ENCODE peak calls at places on chromosomes 5 and 9, in four cellular contexts. One of them, this sample, is unnamed.
A peak's percentile ranks its signal among the peaks of the same experiment; 100 is the strongest.

GRCh38 chr5:77874691-77875090 is 98.6 kb upstream of the TBCA start:
- DNase-seq in IMR-90: no peak
- DNase-seq in Panc1: no peak
- DNase-seq in astrocyte of the spinal cord: no peak
- DNase-seq in this sample: no peak

GRCh38 chr9:18596920-18597319 is 123.0 kb downstream of the ADAMTSL1 start:
- DNase-seq in IMR-90: peak; percentile 77
- DNase-seq in Panc1: no peak
- DNase-seq in astrocyte of the spinal cord: no peak
- DNase-seq in this sample: peak; percentile 81

GRCh38 chr5:160923927-160924705 is 72.1 kb upstream of the ATP10B start:
- DNase-seq in IMR-90: no peak
- DNase-seq in Panc1: no peak
- DNase-seq in astrocyte of the spinal cord: no peak
- DNase-seq in this sample: no peak

GRCh38 chr5:149348463-149348862 is 3.2 kb downstream of the GRPEL2 start:
- DNase-seq in IMR-90: no peak
- DNase-seq in Panc1: no peak
- DNase-seq in astrocyte of the spinal cord: no peak
- DNase-seq in this sample: no peak

GRCh38 chr9:121503443-121503842 is 3.8 kb upstream of the GGTA1 start:
- DNase-seq in IMR-90: no peak
- DNase-seq in Panc1: no peak
- DNase-seq in astrocyte of the spinal cord: no peak
- DNase-seq in this sample: peak; percentile 30

GRCh38 chr9:83208065-83208850 is 145.3 kb upstream of the RASEF start:
- DNase-seq in IMR-90: no peak
- DNase-seq in Panc1: no peak
- DNase-seq in astrocyte of the spinal cord: no peak
- DNase-seq in this sample: peak; percentile 22

GRCh38 chr9:93807166-93808013 is 147.8 kb downstream of the BARX1 start:
- DNase-seq in IMR-90: no peak
- DNase-seq in Panc1: no peak
- DNase-seq in astrocyte of the spinal cord: no peak
- DNase-seq in this sample: no peak

GRCh38 chr9:98108540-98109031 is 10.4 kb downstream of the TRIM14 start:
- DNase-seq in IMR-90: no peak
- DNase-seq in Panc1: no peak
- DNase-seq in astrocyte of the spinal cord: no peak
- DNase-seq in this sample: no peak

GRCh38 chr9:592225-592624 is 249.3 kb upstream of the DMRT1 start:
- DNase-seq in IMR-90: no peak
- DNase-seq in Panc1: no peak
- DNase-seq in astrocyte of the spinal cord: no peak
- DNase-seq in this sample: no peak

GRCh38 chr9:100286257-100286656 is 66.5 kb downstream of the TEX10 start:
- DNase-seq in IMR-90: peak; percentile 49
- DNase-seq in Panc1: no peak
- DNase-seq in astrocyte of the spinal cord: no peak
- DNase-seq in this sample: no peak

GRCh38 chr9:127445851-127446719 is 5.1 kb downstream of the RPL12 start:
- DNase-seq in IMR-90: no peak
- DNase-seq in Panc1: no peak
- DNase-seq in astrocyte of the spinal cord: peak; percentile 8
- DNase-seq in this sample: peak; percentile 8

GRCh38 chr9:107932036-107932435 is 442.5 kb upstream of the KLF4 start:
- DNase-seq in IMR-90: peak; percentile 72
- DNase-seq in Panc1: no peak
- DNase-seq in astrocyte of the spinal cord: peak; percentile 75
- DNase-seq in this sample: peak; percentile 39

GRCh38 chr5:103446813-103447212 is 115.8 kb downstream of the NUDT12 start:
- DNase-seq in IMR-90: peak; percentile 61
- DNase-seq in Panc1: no peak
- DNase-seq in astrocyte of the spinal cord: no peak
- DNase-seq in this sample: no peak

GRCh38 chr9:120974181-120974580 is 47.6 kb upstream of the TRAF1 start:
- DNase-seq in IMR-90: no peak
- DNase-seq in Panc1: no peak
- DNase-seq in astrocyte of the spinal cord: no peak
- DNase-seq in this sample: no peak

GRCh38 chr9:72443855-72444254 is 77.6 kb upstream of the TMC1 start:
- DNase-seq in IMR-90: no peak
- DNase-seq in Panc1: no peak
- DNase-seq in astrocyte of the spinal cord: no peak
- DNase-seq in this sample: no peak

GRCh38 chr5:38551020-38552017 is 5.1 kb downstream of the LIFR start:
- DNase-seq in IMR-90: peak; percentile 73
- DNase-seq in Panc1: no peak
- DNase-seq in astrocyte of the spinal cord: peak; percentile 51
- DNase-seq in this sample: peak; percentile 76

GRCh38 chr9:136587944-136588662 is 42.3 kb upstream of the NOTCH1 start:
- DNase-seq in IMR-90: no peak
- DNase-seq in Panc1: no peak
- DNase-seq in astrocyte of the spinal cord: peak; percentile 27
- DNase-seq in this sample: no peak

GRCh38 chr9:72894342-72894741 is 58.5 kb downstream of the ALDH1A1 start:
- DNase-seq in IMR-90: peak; percentile 4
- DNase-seq in Panc1: no peak
- DNase-seq in astrocyte of the spinal cord: peak; percentile 90
- DNase-seq in this sample: peak; percentile 32

GRCh38 chr9:119322137-119322695 is 47.0 kb downstream of the BRINP1 start:
- DNase-seq in IMR-90: no peak
- DNase-seq in Panc1: no peak
- DNase-seq in astrocyte of the spinal cord: no peak
- DNase-seq in this sample: no peak

GRCh38 chr9:99555792-99556191 is 265.9 kb upstream of the NR4A3 start:
- DNase-seq in IMR-90: no peak
- DNase-seq in Panc1: no peak
- DNase-seq in astrocyte of the spinal cord: no peak
- DNase-seq in this sample: no peak

GRCh38 chr5:124655943-124656459 is 90.4 kb downstream of the ZNF608 start:
- DNase-seq in IMR-90: peak; percentile 94
- DNase-seq in Panc1: peak; percentile 80
- DNase-seq in astrocyte of the spinal cord: peak; percentile 92
- DNase-seq in this sample: peak; percentile 83

GRCh38 chr5:150155258-150156032 is at the start of gene PDGFRB:
- DNase-seq in IMR-90: peak; percentile 89
- DNase-seq in Panc1: no peak
- DNase-seq in astrocyte of the spinal cord: peak; percentile 90
- DNase-seq in this sample: peak; percentile 97

GRCh38 chr9:93761822-93762221 is 185.4 kb downstream of the PHF2 start:
- DNase-seq in IMR-90: no peak
- DNase-seq in Panc1: no peak
- DNase-seq in astrocyte of the spinal cord: no peak
- DNase-seq in this sample: no peak

GRCh38 chr5:150540615-150541396 is 32.9 kb downstream of the NDST1 start:
- DNase-seq in IMR-90: peak; percentile 98
- DNase-seq in Panc1: no peak
- DNase-seq in astrocyte of the spinal cord: peak; percentile 97
- DNase-seq in this sample: peak; percentile 96

DNA sequence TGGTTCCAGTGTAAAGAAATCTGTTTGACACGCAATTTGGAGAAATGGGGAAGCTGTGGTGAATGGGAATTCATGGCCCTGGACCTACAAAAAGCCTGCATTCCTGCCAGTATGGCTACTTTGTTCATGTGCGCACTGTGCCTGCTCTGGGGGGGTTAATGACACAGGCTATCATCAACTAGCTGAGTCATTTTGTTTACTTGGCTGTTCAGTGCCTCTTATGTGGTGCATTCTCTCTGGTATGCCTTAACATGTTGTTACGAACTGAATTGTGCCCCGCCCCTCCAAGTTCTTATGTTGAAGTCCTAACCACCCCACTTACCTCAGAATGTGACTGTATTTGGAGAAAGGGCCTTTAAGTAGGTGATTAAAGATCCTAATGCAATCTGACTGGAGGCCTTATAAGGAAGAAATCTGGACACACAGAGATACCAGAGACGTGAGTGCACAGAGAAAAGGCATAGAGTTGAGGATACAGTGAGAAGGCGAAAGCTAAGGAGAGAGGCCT is 20.4 kb upstream of the UBAP1 start:
- DNase-seq in IMR-90: peak; percentile 80
- DNase-seq in Panc1: no peak
- DNase-seq in astrocyte of the spinal cord: peak; percentile 80
- DNase-seq in this sample: no peak
- H3K4me3 ChIP-seq in IMR-90: no peak overlapping the region
- H3K4me3 ChIP-seq in Panc1: no peak overlapping the region
- H3K4me3 ChIP-seq in astrocyte of the spinal cord: no peak overlapping the region
- H3K4me3 ChIP-seq in this sample: no peak overlapping the region

GRCh38 chr5:14871573-14872069 is at the start of gene ANKH:
- DNase-seq in IMR-90: peak; percentile 69
- DNase-seq in Panc1: no peak
- DNase-seq in astrocyte of the spinal cord: peak; percentile 83
- DNase-seq in this sample: peak; percentile 65

GRCh38 chr5:14868771-14869170 is 2.8 kb downstream of the ANKH start:
- DNase-seq in IMR-90: no peak
- DNase-seq in Panc1: no peak
- DNase-seq in astrocyte of the spinal cord: no peak
- DNase-seq in this sample: no peak

GRCh38 chr5:14869286-14870164 is 2.1 kb downstream of the ANKH start:
- DNase-seq in IMR-90: no peak
- DNase-seq in Panc1: no peak
- DNase-seq in astrocyte of the spinal cord: no peak
- DNase-seq in this sample: peak; percentile 17

GRCh38 chr5:14871084-14871572 is 450 bp downstream of the ANKH start:
- DNase-seq in IMR-90: no peak
- DNase-seq in Panc1: no peak
- DNase-seq in astrocyte of the spinal cord: no peak
- DNase-seq in this sample: no peak

DNA sequence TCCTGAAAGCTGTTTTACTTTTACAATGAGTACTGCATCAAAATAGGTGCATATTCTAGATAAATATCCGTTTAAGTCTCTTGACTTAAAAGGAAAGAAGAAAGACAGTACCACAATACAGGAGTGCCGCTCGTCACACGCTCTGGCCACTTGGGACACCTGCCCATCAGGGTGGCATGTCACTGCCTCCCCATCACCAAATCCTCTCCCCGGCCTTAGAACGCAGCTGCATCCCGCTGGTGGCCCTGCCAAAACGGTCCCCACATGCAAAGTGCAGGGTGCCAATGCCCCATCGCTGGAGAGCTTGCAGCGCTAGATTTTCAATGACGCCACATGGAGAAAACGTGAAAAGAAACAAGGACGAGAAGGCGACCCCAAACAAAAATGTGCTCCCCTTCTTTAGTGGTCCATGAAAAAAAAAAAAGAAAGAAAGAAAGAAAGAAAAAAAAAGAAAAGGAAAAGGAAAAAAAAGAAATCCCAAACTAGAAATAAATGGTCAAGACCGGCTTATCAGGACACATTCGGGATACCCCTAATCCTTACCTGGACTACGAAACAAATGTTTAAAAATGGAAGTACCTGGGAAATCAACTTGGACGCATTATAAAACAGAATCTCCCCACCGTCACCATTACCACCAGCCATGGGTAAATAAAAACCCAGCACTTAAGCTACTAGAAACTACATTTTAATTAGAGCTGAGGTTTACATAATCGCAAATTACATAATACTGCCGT is 1.1 kb downstream of the ANKH start:
- DNase-seq in IMR-90: no peak
- DNase-seq in Panc1: no peak
- DNase-seq in astrocyte of the spinal cord: no peak
- DNase-seq in this sample: peak; percentile 16
- TF ChIP-seq CTCF in IMR-90: no peak
- TF ChIP-seq CTCF in Panc1: no peak
- TF ChIP-seq CTCF in astrocyte of the spinal cord: no peak
- TF ChIP-seq CTCF in this sample: peak; percentile 40

GRCh38 chr9:34381323-34381722 is 4.6 kb upstream of the MYORG start:
- DNase-seq in IMR-90: no peak
- DNase-seq in Panc1: no peak
- DNase-seq in astrocyte of the spinal cord: no peak
- DNase-seq in this sample: no peak
- H3K4me3 ChIP-seq in IMR-90: peak overlapping the region; percentile 58
- H3K4me3 ChIP-seq in Panc1: peak overlapping the region; percentile 53
- H3K4me3 ChIP-seq in astrocyte of the spinal cord: no peak overlapping the region
- H3K4me3 ChIP-seq in this sample: peak overlapping the region; percentile 61

GRCh38 chr9:123597926-123598556 is 242.0 kb downstream of the CRB2 start:
- DNase-seq in IMR-90: no peak
- DNase-seq in Panc1: no peak
- DNase-seq in astrocyte of the spinal cord: no peak
- DNase-seq in this sample: no peak
- TF ChIP-seq CTCF in IMR-90: no peak
- TF ChIP-seq CTCF in Panc1: no peak
- TF ChIP-seq CTCF in astrocyte of the spinal cord: no peak
- TF ChIP-seq CTCF in this sample: no peak

DNA sequence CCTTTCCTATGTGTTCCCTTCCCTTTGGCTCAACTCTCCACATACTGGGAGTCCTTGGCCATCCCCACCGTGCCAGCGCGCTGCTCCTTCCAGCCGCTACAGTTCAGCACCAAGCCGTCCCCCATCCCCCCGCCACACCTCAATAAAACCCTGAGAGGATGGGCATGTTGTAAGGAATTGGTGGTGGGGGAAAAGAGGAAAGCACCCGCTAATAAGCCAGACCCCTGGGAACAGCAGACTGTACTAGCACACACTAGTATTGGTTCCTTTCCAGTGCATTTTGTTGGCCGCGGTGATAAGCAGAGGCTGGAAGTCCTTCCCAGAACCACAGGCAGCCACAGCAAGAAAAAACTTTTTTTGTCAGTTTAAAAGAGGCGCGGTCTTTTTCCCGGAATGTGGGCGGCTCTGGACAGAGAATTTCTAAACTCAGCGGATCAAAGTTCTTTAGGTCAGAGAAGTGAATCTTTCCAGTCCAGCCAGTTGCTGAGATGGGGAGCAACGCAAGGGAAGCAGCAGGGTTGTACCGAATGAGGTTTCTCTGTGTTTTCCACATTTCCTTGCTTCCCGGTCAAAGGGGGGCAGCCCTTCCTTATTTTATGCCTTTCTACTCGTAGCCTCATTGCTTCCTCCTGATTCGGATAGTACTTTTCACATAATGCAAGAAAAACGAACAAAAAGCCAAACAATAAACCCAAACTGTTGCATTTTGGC is 2.1 kb downstream of the CHSY3 start:
- DNase-seq in IMR-90: no peak
- DNase-seq in Panc1: no peak
- DNase-seq in astrocyte of the spinal cord: peak; percentile 57
- DNase-seq in this sample: peak; percentile 57
- H3K4me3 ChIP-seq in IMR-90: peak overlapping the region; percentile 31
- H3K4me3 ChIP-seq in Panc1: no peak overlapping the region
- H3K4me3 ChIP-seq in astrocyte of the spinal cord: peak overlapping the region; percentile 61
- H3K4me3 ChIP-seq in this sample: peak overlapping the region; percentile 68

GRCh38 chr5:118692811-118693342 is 295.5 kb downstream of the DTWD2 start:
- DNase-seq in IMR-90: no peak
- DNase-seq in Panc1: no peak
- DNase-seq in astrocyte of the spinal cord: no peak
- DNase-seq in this sample: no peak
- TF ChIP-seq CTCF in IMR-90: no peak
- TF ChIP-seq CTCF in Panc1: no peak
- TF ChIP-seq CTCF in astrocyte of the spinal cord: no peak
- TF ChIP-seq CTCF in this sample: no peak

DNA sequence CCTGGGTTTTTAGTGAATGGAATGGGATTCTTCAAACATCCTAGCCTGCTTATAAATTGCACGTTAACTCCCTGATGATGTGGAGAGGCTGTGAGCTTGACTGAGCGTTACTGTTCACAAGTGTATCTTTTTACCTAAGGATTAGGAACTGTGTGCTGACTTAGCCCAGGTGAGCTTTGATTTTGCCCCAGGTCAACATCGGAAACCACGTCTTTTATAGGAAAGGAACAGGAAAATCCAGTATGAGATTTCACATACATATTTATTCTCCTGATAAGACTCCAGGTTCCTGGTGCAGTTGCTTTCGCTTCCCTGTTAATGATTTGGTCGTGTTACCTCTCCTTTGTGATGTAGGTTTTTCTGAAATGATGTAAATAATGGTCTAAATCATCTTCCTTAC is 103.2 kb upstream of the BASP1 start:
- DNase-seq in IMR-90: no peak
- DNase-seq in Panc1: no peak
- DNase-seq in astrocyte of the spinal cord: no peak
- DNase-seq in this sample: no peak
- H3K4me3 ChIP-seq in IMR-90: no peak overlapping the region
- H3K4me3 ChIP-seq in Panc1: peak overlapping the region; percentile 3
- H3K4me3 ChIP-seq in astrocyte of the spinal cord: no peak overlapping the region
- H3K4me3 ChIP-seq in this sample: peak overlapping the region; percentile 11

This sample was measured in fibroblast of the aortic adventitia.